ENCODE peak calls at places on chromosomes 6 and 20, in nine cellular contexts. R is right atrium auricular region; X is foreskin fibroblast; W is prostate gland; E is spleen; S is left ventricle myocardium inferior; B is CD4-positive, alpha-beta T cell; J is HFFc6; Q is brain microvascular endothelial cell. C is an unnamed sample.

GRCh38 chr6:109093732-109094131 is 914 bp downstream of the SESN1 start:
- DNase-seq in J (no peak), Q (no peak), S (no peak), W (no peak), R (no peak), B (no peak), X (peak), E (no peak), C (no peak)

GRCh38 chr20:35704514-35705261 is 5.5 kb downstream of the ROMO1 start:
- DNase-seq in W (no peak), Q (no peak), R (no peak), E (no peak), J (no peak), X (peak), B (no peak), S (no peak), C (no peak)

GRCh38 chr20:48921883-48922867 is 664 bp downstream of the ARFGEF2 start:
- DNase-seq in J (peak), R (no peak), X (peak), W (peak), E (peak), B (no peak), S (peak), Q (no peak), C (no peak)

GRCh38 chr6:136036601-136037000 is 185.1 kb downstream of the PDE7B start:
- DNase-seq in X (peak), E (no peak), J (no peak), Q (no peak), R (no peak), W (no peak), B (no peak), S (no peak), C (no peak)

GRCh38 chr20:54822407-54822806 is 347.0 kb downstream of the DOK5 start:
- DNase-seq in R (no peak), B (no peak), W (no peak), Q (no peak), J (no peak), E (no peak), X (no peak), S (no peak), C (no peak)

GRCh38 chr6:70884074-70884983 is 72.5 kb downstream of the B3GAT2 start:
- DNase-seq in B (peak), X (peak), R (no peak), E (peak), J (peak), S (peak), W (peak), Q (peak), C (no peak)

GRCh38 chr6:161417712-161418457 is 144.0 kb upstream of the AGPAT4 start:
- DNase-seq in E (no peak), Q (peak), J (no peak), W (peak), X (peak), B (no peak), S (peak), R (no peak), C (peak)

GRCh38 chr20:4369798-4370124 is 351.9 kb upstream of the PRND start:
- DNase-seq in E (no peak), X (no peak), Q (no peak), R (no peak), S (no peak), B (no peak), W (no peak), J (no peak), C (no peak)

GRCh38 chr6:104689551-104690205 is 170.0 kb downstream of the HACE1 start:
- DNase-seq in J (peak), S (no peak), B (no peak), Q (peak), R (no peak), E (no peak), W (no peak), X (peak), C (no peak)

GRCh38 chr6:42403831-42404230 is 47.9 kb downstream of the TRERF1 start:
- DNase-seq in Q (no peak), S (no peak), R (no peak), X (peak), J (no peak), W (no peak), B (no peak), E (no peak), C (no peak)

GRCh38 chr20:11447371-11448100 is 470.2 kb upstream of the BTBD3 start:
- DNase-seq in W (no peak), R (no peak), S (no peak), X (no peak), E (peak), Q (no peak), B (no peak), J (no peak), C (no peak)

GRCh38 chr6:112307707-112308106 is 39.4 kb upstream of the RFPL4B start:
- DNase-seq in W (no peak), B (no peak), X (no peak), R (no peak), E (no peak), J (no peak), Q (no peak), S (no peak), C (no peak)

GRCh38 chr6:138253731-138254130 is 35.4 kb upstream of the PBOV1 start:
- DNase-seq in X (no peak), B (no peak), R (no peak), Q (no peak), E (no peak), S (no peak), W (no peak), J (no peak), C (peak)

GRCh38 chr6:24859608-24860007 is 60.9 kb upstream of the ARMH2 start:
- DNase-seq in X (peak), B (no peak), E (no peak), Q (no peak), W (no peak), S (no peak), R (no peak), J (no peak), C (no peak)

GRCh38 chr20:51166489-51166888 is 143.6 kb upstream of the KCNG1 start:
- DNase-seq in E (no peak), W (no peak), B (no peak), R (no peak), S (no peak), Q (no peak), X (no peak), J (no peak), C (no peak)

GRCh38 chr20:37880726-37881591 is 22.0 kb upstream of the VSTM2L start:
- DNase-seq in J (no peak), B (no peak), W (no peak), E (peak), Q (no peak), X (peak), R (peak), S (peak), C (no peak)

GRCh38 chr6:53250137-53250760 is 98.5 kb downstream of the ELOVL5 start:
- DNase-seq in R (no peak), S (no peak), Q (peak), E (no peak), B (no peak), W (no peak), X (peak), J (peak), C (no peak)

GRCh38 chr6:13624871-13625288 is 9.7 kb downstream of the NOL7 start:
- DNase-seq in E (no peak), B (peak), Q (peak), R (no peak), J (peak), S (no peak), W (no peak), X (peak), C (no peak)

GRCh38 chr6:142878407-142878806 is 66.6 kb downstream of the HIVEP2 start:
- DNase-seq in S (no peak), R (no peak), Q (no peak), X (peak), E (no peak), W (no peak), B (no peak), J (no peak), C (no peak)

GRCh38 chr6:144621332-144621731 is 336.2 kb downstream of the UTRN start:
- DNase-seq in Q (no peak), E (no peak), R (no peak), S (no peak), X (no peak), B (no peak), W (no peak), J (no peak), C (no peak)

GRCh38 chr20:237479-237878 is 10.4 kb downstream of the DEFB129 start:
- DNase-seq in S (no peak), W (no peak), Q (no peak), B (peak), J (no peak), R (no peak), E (no peak), X (no peak), C (no peak)

GRCh38 chr20:46230811-46231282 is 77.5 kb downstream of the CDH22 start:
- DNase-seq in S (peak), Q (peak), W (no peak), X (peak), E (no peak), B (no peak), J (no peak), R (no peak), C (no peak)

GRCh38 chr20:49024220-49024619 is 21.9 kb upstream of the CSE1L start:
- DNase-seq in E (no peak), W (no peak), B (no peak), X (no peak), Q (no peak), J (no peak), S (no peak), R (no peak), C (no peak)

GRCh38 chr6:166592818-166593217 is 6.3 kb upstream of the RAMACL start:
- DNase-seq in E (no peak), X (peak), J (no peak), B (no peak), W (no peak), S (no peak), Q (peak), R (no peak), C (peak)

GRCh38 chr6:52552278-52552643 is 24.6 kb downstream of the TRAM2 start:
- DNase-seq in S (no peak), X (peak), R (no peak), Q (no peak), J (no peak), W (no peak), B (no peak), E (no peak), C (no peak)

GRCh38 chr6:10610289-10610688 is 84.1 kb downstream of the C6orf52 start:
- DNase-seq in S (peak), E (no peak), J (peak), X (peak), Q (no peak), B (no peak), W (peak), R (no peak), C (no peak)

GRCh38 chr20:41573955-41574354 is 44.2 kb downstream of the CHD6 start:
- DNase-seq in R (no peak), E (no peak), J (no peak), B (no peak), S (no peak), W (no peak), Q (no peak), X (no peak), C (no peak)

GRCh38 chr6:167079853-167080297 is 43.0 kb upstream of the CCR6 start:
- DNase-seq in J (no peak), B (peak), X (no peak), Q (no peak), R (no peak), S (no peak), W (no peak), E (peak), C (no peak)

GRCh38 chr6:24718449-24719124 is 367 bp downstream of the C6orf62 start:
- DNase-seq in S (no peak), R (no peak), B (no peak), W (no peak), J (no peak), E (no peak), X (no peak), Q (no peak), C (no peak)

GRCh38 chr20:60212695-60213094 is 254.5 kb downstream of the CDH26 start:
- DNase-seq in S (no peak), X (no peak), J (no peak), R (no peak), W (no peak), E (no peak), Q (no peak), B (no peak), C (no peak)

GRCh38 chr6:158053377-158054313 is 72.0 kb downstream of the SYNJ2 start:
- DNase-seq in R (no peak), X (no peak), J (no peak), S (no peak), E (no peak), B (no peak), W (no peak), Q (no peak), C (no peak)

GRCh38 chr6:170244721-170245201 is 46.1 kb downstream of the DLL1 start:
- DNase-seq in X (no peak), R (no peak), W (no peak), S (no peak), E (no peak), Q (no peak), B (no peak), J (no peak), C (no peak)

GRCh38 chr20:42018979-42019378 is 400.8 kb upstream of the CHD6 start:
- DNase-seq in Q (no peak), R (no peak), X (no peak), B (no peak), S (no peak), E (no peak), J (no peak), W (no peak), C (no peak)

GRCh38 chr20:32586291-32586690 is 1.2 kb upstream of the NOL4L start:
- DNase-seq in J (no peak), Q (no peak), X (no peak), S (no peak), E (no peak), W (no peak), B (no peak), R (no peak), C (no peak)

GRCh38 chr6:81838031-81838430 is 85.5 kb upstream of the TENT5A start:
- DNase-seq in J (peak), S (no peak), W (no peak), B (no peak), X (no peak), E (no peak), Q (peak), R (no peak), C (no peak)

GRCh38 chr6:139732451-139732850 is 358.0 kb upstream of the CITED2 start:
- DNase-seq in Q (peak), W (peak), J (peak), R (peak), E (no peak), X (peak), S (no peak), B (no peak), C (no peak)

GRCh38 chr20:10312111-10312510 is 93.5 kb downstream of the SNAP25 start:
- DNase-seq in B (no peak), W (no peak), J (no peak), S (no peak), Q (no peak), R (no peak), E (no peak), X (peak), C (no peak)

GRCh38 chr20:8807480-8808179 is 261.3 kb upstream of the PLCB4 start:
- DNase-seq in X (no peak), E (no peak), J (no peak), S (no peak), R (no peak), Q (no peak), W (no peak), B (no peak), C (no peak)

GRCh38 chr20:8809107-8809953 is 259.6 kb upstream of the PLCB4 start:
- DNase-seq in E (no peak), Q (no peak), W (no peak), B (no peak), X (no peak), S (no peak), R (no peak), J (no peak), C (no peak)

GRCh38 chr20:8808180-8808535 is 260.7 kb upstream of the PLCB4 start:
- DNase-seq in E (no peak), X (peak), S (no peak), J (no peak), B (no peak), Q (no peak), W (no peak), R (no peak), C (no peak)

GRCh38 chr20:8812818-8813217 is 256.1 kb upstream of the PLCB4 start:
- DNase-seq in B (no peak), Q (no peak), J (no peak), S (peak), X (no peak), E (no peak), W (no peak), R (no peak), C (no peak)

DNA sequence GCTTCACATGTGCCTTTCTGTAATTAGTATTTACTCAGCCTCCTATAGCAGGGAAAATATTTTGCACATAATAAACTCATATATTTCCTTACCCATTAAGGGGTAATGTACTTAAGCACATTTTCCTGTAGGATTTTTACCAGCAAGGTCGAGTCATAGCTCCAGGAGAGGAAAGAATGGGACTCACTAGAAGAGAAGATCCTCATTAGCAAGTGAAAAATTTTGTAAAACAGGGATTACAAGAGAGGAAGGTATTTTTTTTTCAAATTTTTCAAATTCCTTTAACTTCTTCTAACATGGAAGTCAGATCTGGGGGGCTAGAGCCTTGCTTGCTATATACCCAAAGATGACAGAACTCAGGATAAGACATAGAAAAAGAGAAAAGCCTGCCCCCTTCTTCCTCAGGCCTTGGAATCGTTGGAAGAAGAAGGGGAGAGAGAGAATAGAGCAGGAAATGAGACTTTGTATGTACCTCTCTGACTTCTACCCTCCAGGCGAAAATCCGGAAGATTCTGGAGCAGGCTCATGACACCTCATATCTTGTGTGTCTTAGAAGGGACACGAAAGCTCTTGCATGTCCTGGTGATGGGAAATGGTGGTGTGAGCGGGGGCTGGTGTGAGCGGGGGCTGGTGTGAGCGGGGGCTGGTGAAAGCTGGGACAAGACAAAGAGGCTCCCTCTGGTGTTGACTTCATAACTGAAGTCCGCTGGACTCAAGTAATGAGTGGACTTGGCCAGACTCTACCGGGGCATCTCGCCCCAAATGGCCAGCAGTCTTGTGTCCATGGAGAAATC is 256.9 kb upstream of the PLCB4 start:
- DNase-seq in R (no peak), S (no peak), Q (no peak), W (no peak), B (no peak), J (no peak), X (no peak), E (no peak), C (no peak)
- TF ChIP-seq CTCF in R (no peak), S (no peak), Q (no peak), W (no peak), B (no peak), J (no peak), X (no peak), E (no peak), C (no peak)

GRCh38 chr6:87482382-87482781 is 9.6 kb downstream of the SLC35A1 start:
- DNase-seq in Q (no peak), B (no peak), X (no peak), S (no peak), E (no peak), J (no peak), R (no peak), W (no peak), C (no peak)

GRCh38 chr6:87484491-87484890 is 11.7 kb downstream of the SLC35A1 start:
- DNase-seq in S (no peak), E (no peak), X (no peak), Q (no peak), W (no peak), B (no peak), R (no peak), J (no peak), C (no peak)

GRCh38 chr6:87487555-87487954 is 14.8 kb downstream of the SLC35A1 start:
- DNase-seq in E (no peak), J (no peak), B (no peak), X (peak), R (no peak), Q (peak), W (no peak), S (no peak), C (no peak)

GRCh38 chr6:87481936-87482335 is 9.2 kb downstream of the SLC35A1 start:
- DNase-seq in S (no peak), X (no peak), E (no peak), W (no peak), B (no peak), Q (no peak), J (no peak), R (no peak), C (no peak)

GRCh38 chr6:87483929-87484328 is 11.2 kb downstream of the SLC35A1 start:
- DNase-seq in Q (peak), S (no peak), E (no peak), R (no peak), B (no peak), X (peak), W (no peak), J (peak), C (no peak)
- TF ChIP-seq CTCF in Q (peak), S (peak), E (no peak), R (no peak), B (no peak), X (no peak), W (no peak), J (peak), C (peak)

GRCh38 chr6:34062815-34063214 is 83.1 kb downstream of the GRM4 start:
- DNase-seq in J (no peak), E (no peak), X (no peak), B (no peak), R (no peak), S (no peak), Q (no peak), W (no peak), C (no peak)
- TF ChIP-seq CTCF in J (peak), E (no peak), X (peak), B (no peak), R (no peak), S (no peak), Q (peak), W (no peak), C (no peak)

GRCh38 chr20:34536798-34537394 is 20.7 kb downstream of the DYNLRB1 start:
- DNase-seq in E (peak), S (peak), R (no peak), X (peak), J (no peak), W (no peak), B (peak), Q (peak), C (no peak)
- TF ChIP-seq CTCF in E (peak), S (peak), R (no peak), X (peak), J (peak), W (no peak), B (peak), Q (peak), C (no peak)